ENCODE peak calls at places on chromosomes 12 and 14, in eight cellular contexts. M, L, R, H, T, N, X and A are unnamed samples.

GRCh38 chr12:49347307-49348237 is 884 bp downstream of the DNAJC22 start:
- DNase-seq in M (peak; percentile 86), L (peak; percentile 77), R (peak; percentile 46), H (peak; percentile 98), T (peak; percentile 68), N (peak; percentile 74), X (no peak), A (no peak)

GRCh38 chr14:22845103-22845394 is 8.7 kb downstream of the MMP14 start:
- DNase-seq in M (no peak), L (no peak), R (no peak), H (no peak), T (no peak), N (no peak), X (no peak), A (no peak)

GRCh38 chr14:51711505-51711904 is 59.8 kb downstream of the FRMD6 start:
- DNase-seq in M (no peak), L (no peak), R (no peak), H (no peak), T (no peak), N (no peak), X (no peak), A (no peak)

GRCh38 chr12:117037296-117038022 is 61.8 kb downstream of the TESC start:
- DNase-seq in M (no peak), L (peak; percentile 6), R (no peak), H (peak; percentile 47), T (no peak), N (no peak), X (no peak), A (no peak)

GRCh38 chr12:99977550-99977949 is 7.2 kb downstream of the ANKS1B start:
- DNase-seq in M (no peak), L (no peak), R (no peak), H (no peak), T (no peak), N (no peak), X (no peak), A (no peak)

GRCh38 chr12:48078901-48079300 is 27.0 kb downstream of the SENP1 start:
- DNase-seq in M (peak; percentile 65), L (peak; percentile 11), R (peak; percentile 52), H (no peak), T (no peak), N (no peak), X (no peak), A (no peak)

GRCh38 chr14:51602176-51602759 is 49.4 kb upstream of the FRMD6 start:
- DNase-seq in M (no peak), L (no peak), R (no peak), H (no peak), T (no peak), N (no peak), X (no peak), A (no peak)

GRCh38 chr14:91325211-91325610 is 80.7 kb upstream of the GPR68 start:
- DNase-seq in M (no peak), L (no peak), R (no peak), H (no peak), T (no peak), N (no peak), X (no peak), A (no peak)

GRCh38 chr14:51653096-51653814 is 1.5 kb downstream of the FRMD6 start:
- DNase-seq in M (peak; percentile 78), L (no peak), R (peak; percentile 61), H (peak; percentile 53), T (no peak), N (peak; percentile 35), X (no peak), A (no peak)

GRCh38 chr12:85672436-85672835 is 163.8 kb downstream of the RASSF9 start:
- DNase-seq in M (no peak), L (no peak), R (no peak), H (no peak), T (no peak), N (no peak), X (no peak), A (no peak)

GRCh38 chr12:66014818-66015217 is 115.7 kb downstream of the LLPH start:
- DNase-seq in M (peak; percentile 64), L (peak; percentile 30), R (peak; percentile 65), H (no peak), T (no peak), N (no peak), X (no peak), A (no peak)

GRCh38 chr12:93144109-93144508 is 215.0 kb upstream of the EEA1 start:
- DNase-seq in M (no peak), L (no peak), R (peak; percentile 11), H (no peak), T (no peak), N (no peak), X (no peak), A (no peak)

GRCh38 chr14:95875831-95876768 is 532 bp upstream of the TUNAR start:
- DNase-seq in M (no peak), L (no peak), R (no peak), H (peak; percentile 82), T (no peak), N (no peak), X (no peak), A (no peak)

GRCh38 chr14:54650331-54651017 is 83.5 kb downstream of the SAMD4A start:
- DNase-seq in M (peak; percentile 45), L (no peak), R (peak; percentile 64), H (peak; percentile 70), T (no peak), N (peak; percentile 2), X (no peak), A (no peak)

GRCh38 chr12:107320031-107320928 is 226.9 kb upstream of the CRY1 start:
- DNase-seq in M (peak; percentile 53), L (no peak), R (no peak), H (peak; percentile 92), T (peak; percentile 60), N (no peak), X (no peak), A (no peak)

GRCh38 chr14:92959761-92960680 is 37.1 kb downstream of the CHGA start:
- DNase-seq in M (no peak), L (no peak), R (no peak), H (no peak), T (no peak), N (no peak), X (no peak), A (no peak)

GRCh38 chr14:92635896-92636295 is 112.5 kb downstream of the LGMN start:
- DNase-seq in M (no peak), L (no peak), R (no peak), H (no peak), T (no peak), N (no peak), X (no peak), A (no peak)

GRCh38 chr12:81863406-81863805 is 104.3 kb upstream of the PPFIA2 start:
- DNase-seq in M (no peak), L (no peak), R (no peak), H (peak; percentile 63), T (no peak), N (no peak), X (peak; percentile 9), A (no peak)

GRCh38 chr12:66092559-66093269 is 37.8 kb downstream of the LLPH start:
- DNase-seq in M (peak; percentile 67), L (no peak), R (no peak), H (no peak), T (no peak), N (no peak), X (no peak), A (no peak)

GRCh38 chr12:43308776-43309175 is 243.2 kb downstream of the ADAMTS20 start:
- DNase-seq in M (no peak), L (no peak), R (no peak), H (no peak), T (no peak), N (no peak), X (no peak), A (no peak)

GRCh38 chr14:60346706-60347105 is 97.7 kb downstream of the PPM1A start:
- DNase-seq in M (no peak), L (no peak), R (no peak), H (no peak), T (no peak), N (no peak), X (no peak), A (no peak)

GRCh38 chr12:131803995-131804521 is 24.1 kb upstream of the MMP17 start:
- DNase-seq in M (peak; percentile 36), L (peak; percentile 20), R (peak; percentile 31), H (no peak), T (no peak), N (peak; percentile 21), X (no peak), A (no peak)